ENCODE peak calls at places on chromosomes 12 and 14, in four cellular contexts. A is AG10803, J is endothelial cell of umbilical vein, D is dorsolateral prefrontal cortex. L is an unnamed sample.

GRCh38 chr14:42872775-42873174 is 1266.1 kb downstream of the LRFN5 start:
- DNase-seq in D (no peak), J (no peak), A (no peak), L (no peak)

GRCh38 chr14:24952851-24953666 is 96.9 kb downstream of the STXBP6 start:
- DNase-seq in A (no peak), J (no peak), D (no peak), L (no peak)

GRCh38 chr14:44937547-44937946 is 24.2 kb downstream of the KLHL28 start:
- DNase-seq in A (no peak), D (no peak), J (no peak), L (no peak)

GRCh38 chr12:65619018-65619417 is 205.3 kb upstream of the HMGA2 start:
- DNase-seq in D (no peak), A (no peak), J (no peak), L (no peak)

GRCh38 chr12:107356266-107356936 is 263.1 kb upstream of the CRY1 start:
- DNase-seq in D (no peak), A (peak; percentile 81), J (no peak), L (no peak)

GRCh38 chr14:67763158-67763822 is 53.1 kb downstream of the ZFYVE26 start:
- DNase-seq in D (no peak), J (no peak), A (no peak), L (no peak)

GRCh38 chr12:114668151-114668891 is 15.7 kb downstream of the TBX3 start:
- DNase-seq in D (peak; percentile 17), J (peak; percentile 38), A (peak; percentile 79), L (no peak)

GRCh38 chr12:116539905-116540482 is 19.2 kb upstream of the MAP1LC3B2 start:
- DNase-seq in D (peak; percentile 55), J (peak; percentile 14), A (peak; percentile 84), L (no peak)

GRCh38 chr12:54993181-54993835 is 8.7 kb upstream of the TESPA1 start:
- DNase-seq in A (peak; percentile 62), D (peak; percentile 41), J (peak; percentile 72), L (no peak)

GRCh38 chr12:25557830-25558436 is 4.8 kb upstream of the LMNTD1 start:
- DNase-seq in D (no peak), A (peak; percentile 48), J (peak; percentile 42), L (no peak)

GRCh38 chr12:115801826-115802225 is 475.7 kb downstream of the MED13L start:
- DNase-seq in D (no peak), J (no peak), A (no peak), L (no peak)

GRCh38 chr12:50706606-50707005 is 57.3 kb upstream of the ATF1 start:
- DNase-seq in A (peak; percentile 32), J (no peak), D (no peak), L (no peak)

GRCh38 chr14:39266871-39267591 is 33.3 kb downstream of the MIA2 start:
- DNase-seq in A (peak; percentile 85), J (peak; percentile 86), D (peak; percentile 86), L (no peak)

GRCh38 chr14:95359974-95360826 is 40.5 kb upstream of the CLMN start:
- DNase-seq in J (no peak), A (no peak), D (peak; percentile 19), L (peak; percentile 73)

GRCh38 chr12:94649349-94650142 is 811 bp downstream of the TMCC3 start:
- DNase-seq in J (peak; percentile 64), A (peak; percentile 12), D (peak; percentile 12), L (no peak)
- TF ChIP-seq CTCF in J (peak; percentile 29), A (no peak), D (peak; percentile 44), L (peak; percentile 38)

GRCh38 chr12:53180931-53181645 is 363 bp upstream of the CSAD start:
- DNase-seq in J (peak; percentile 80), D (peak; percentile 81), A (peak; percentile 64), L (no peak)
- H3K4me3 ChIP-seq in J (peak overlapping the region; percentile 60), D (peak overlapping the region; percentile 82), A (peak overlapping the region; percentile 84), L (peak overlapping the region; percentile 84)

GRCh38 chr12:48442191-48442828 is 30.0 kb upstream of the ANP32D start:
- DNase-seq in A (no peak), D (no peak), J (no peak), L (no peak)
- TF ChIP-seq CTCF in A (no peak), D (no peak), J (no peak), L (no peak)

DNA sequence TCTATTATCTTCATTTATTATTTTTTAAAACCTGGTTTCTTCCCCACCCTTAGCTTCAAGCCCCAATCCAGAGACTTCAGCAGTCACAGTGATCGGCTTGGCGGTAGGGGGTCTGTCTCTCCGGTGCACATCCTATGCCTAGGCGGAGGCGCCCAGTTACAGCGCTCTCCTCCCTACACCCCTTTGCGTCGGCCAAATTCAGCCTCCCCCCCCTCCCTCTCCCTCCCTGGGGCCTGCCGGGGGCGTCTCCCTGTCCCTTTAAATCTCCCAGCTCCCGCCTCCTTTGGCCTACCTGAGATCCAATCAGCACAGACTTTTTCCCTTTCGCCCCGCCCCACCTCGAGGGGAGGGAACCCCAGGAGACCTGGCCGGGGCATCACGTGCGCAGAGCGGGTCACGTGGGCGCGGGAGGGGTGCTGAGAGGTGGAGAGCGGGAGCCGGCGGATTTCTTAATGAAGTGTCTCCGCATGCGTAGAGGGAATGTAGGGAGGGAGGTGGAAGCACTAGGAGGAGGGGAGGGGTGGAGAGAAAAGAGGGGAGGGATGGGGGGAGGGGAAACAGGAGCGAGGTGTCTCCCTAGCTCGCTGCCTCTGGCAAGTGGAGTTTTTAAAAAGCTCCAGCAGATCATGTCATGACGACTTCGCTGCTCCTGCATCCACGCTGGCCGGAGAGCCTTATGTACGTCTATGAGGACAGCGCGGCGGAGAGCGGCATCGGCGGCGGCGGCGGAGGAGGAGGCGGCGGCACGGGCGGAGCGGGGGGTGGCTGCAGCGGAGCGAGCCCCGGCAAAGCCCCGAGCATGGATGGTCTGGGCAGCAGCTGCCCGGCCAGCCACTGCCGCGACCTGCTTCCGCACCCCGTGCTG is at the start of gene HOXC13:
- DNase-seq in A (peak; percentile 51), D (no peak), J (no peak), L (peak; percentile 12)
- H3K4me3 ChIP-seq in A (no peak within 1 kb of the TSS), D (peak within 1 kb of the TSS; percentile 10), J (no peak within 1 kb of the TSS), L (peak within 1 kb of the TSS; percentile 20)

DNA sequence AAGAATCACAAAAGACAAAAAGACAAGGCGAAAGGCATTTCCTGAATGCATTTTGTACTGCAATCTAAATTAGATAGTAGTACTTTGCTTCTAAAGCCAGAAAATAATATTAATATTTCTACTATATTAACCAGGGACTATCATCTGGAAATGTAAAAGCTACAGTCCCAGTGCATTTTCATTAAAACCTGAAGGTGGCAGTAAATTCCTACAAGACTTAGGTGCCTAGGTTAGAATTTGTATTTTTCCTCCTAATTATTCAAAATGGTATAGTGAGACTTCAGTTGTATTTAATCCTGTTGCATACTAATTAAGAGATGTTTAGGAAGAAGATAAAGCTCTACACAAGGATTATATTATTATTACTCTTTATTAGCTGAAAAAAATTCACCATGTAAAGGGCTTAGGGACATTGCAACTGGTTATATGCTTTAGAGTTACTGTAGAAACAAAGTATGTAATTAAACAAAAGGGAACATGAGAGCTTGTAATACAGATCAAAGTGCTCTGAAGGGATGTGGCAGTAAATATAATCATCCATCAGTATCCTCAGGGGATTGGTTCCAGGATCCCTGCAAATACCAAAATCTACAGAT is 53.6 kb downstream of the BRMS1L start:
- DNase-seq in A (peak; percentile 17), J (peak; percentile 20), D (no peak), L (no peak)
- TF ChIP-seq CTCF in A (peak; percentile 55), J (no peak), D (peak; percentile 56), L (peak; percentile 57)

DNA sequence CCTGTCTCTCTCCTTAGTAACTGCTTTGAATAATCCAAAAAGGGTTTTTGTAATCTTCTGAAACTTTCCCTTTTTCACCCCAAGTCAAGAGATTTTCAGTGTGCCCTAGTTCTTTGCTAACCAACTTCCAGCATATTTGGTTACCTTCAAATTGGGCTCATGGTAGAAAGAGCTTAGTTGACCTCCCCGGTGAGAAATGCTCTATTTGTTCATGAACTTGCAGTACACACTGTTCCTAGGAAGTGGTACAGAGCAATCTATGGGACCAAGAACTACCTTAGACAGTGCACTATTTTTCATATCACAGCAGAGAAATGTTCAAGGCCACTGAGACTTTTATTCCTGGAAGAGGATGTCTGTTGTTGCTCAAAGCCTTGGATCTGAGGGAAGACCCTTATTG is 1.7 kb downstream of the USP5 start:
- DNase-seq in J (no peak), D (no peak), A (no peak), L (no peak)
- H3K4me3 ChIP-seq in J (no peak overlapping the region), D (peak overlapping the region; percentile 78), A (peak overlapping the region; percentile 97), L (peak overlapping the region; percentile 97)